ENCODE peak calls at places on chromosomes 16 and 17, in seven cellular contexts. P, N, R, A, I, C and T are unnamed samples.

GRCh38 chr17:78973196-78973595 is 6.5 kb downstream of the LGALS3BP start:
- DNase-seq in P (no peak), N (no peak), R (no peak), A (no peak), I (no peak), C (no peak), T (no peak)

GRCh38 chr17:42937712-42938596 is 26.3 kb downstream of the AARSD1 start:
- DNase-seq in P (no peak), N (peak), R (no peak), A (no peak), I (peak), C (peak), T (no peak)

GRCh38 chr17:2011421-2012371 is 13.4 kb downstream of the RTN4RL1 start:
- DNase-seq in P (no peak), N (no peak), R (no peak), A (no peak), I (no peak), C (no peak), T (no peak)

GRCh38 chr16:46427340-46428107 is 193.7 kb downstream of the SHCBP1 start:
- DNase-seq in P (peak), N (peak), R (no peak), A (no peak), I (no peak), C (no peak), T (peak)

GRCh38 chr16:85607331-85607765 is 5.8 kb upstream of the GSE1 start:
- DNase-seq in P (no peak), N (no peak), R (no peak), A (no peak), I (no peak), C (no peak), T (no peak)

GRCh38 chr17:1492249-1493206 is at the start of gene MYO1C:
- DNase-seq in P (no peak), N (no peak), R (no peak), A (no peak), I (no peak), C (peak), T (no peak)

GRCh38 chr17:29162909-29163341 is 17.3 kb downstream of the MYO18A start:
- DNase-seq in P (no peak), N (peak), R (no peak), A (no peak), I (no peak), C (no peak), T (no peak)

GRCh38 chr16:30365200-30365599 is 5.1 kb downstream of the TBC1D10B start:
- DNase-seq in P (no peak), N (no peak), R (no peak), A (no peak), I (no peak), C (no peak), T (no peak)

GRCh38 chr16:58855291-58855823 is 121.2 kb upstream of the GOT2 start:
- DNase-seq in P (no peak), N (no peak), R (no peak), A (no peak), I (no peak), C (no peak), T (no peak)

GRCh38 chr17:31425646-31426045 is 34.2 kb downstream of the RAB11FIP4 start:
- DNase-seq in P (no peak), N (peak), R (no peak), A (no peak), I (no peak), C (no peak), T (no peak)

GRCh38 chr17:28272166-28272565 is 46.8 kb upstream of the TMEM97 start:
- DNase-seq in P (no peak), N (no peak), R (no peak), A (no peak), I (no peak), C (no peak), T (no peak)

GRCh38 chr16:1701216-1701878 is 4.6 kb upstream of the MAPK8IP3 start:
- DNase-seq in P (no peak), N (no peak), R (no peak), A (no peak), I (no peak), C (no peak), T (no peak)

GRCh38 chr17:72421128-72422092 is 300.6 kb downstream of the SOX9 start:
- DNase-seq in P (no peak), N (no peak), R (no peak), A (peak), I (peak), C (peak), T (peak)

GRCh38 chr17:4914009-4914408 is 11.1 kb upstream of the CHRNE start:
- DNase-seq in P (no peak), N (peak), R (no peak), A (no peak), I (no peak), C (no peak), T (no peak)

GRCh38 chr17:80840011-80840410 is 151.6 kb upstream of the CHMP6 start:
- DNase-seq in P (no peak), N (no peak), R (no peak), A (no peak), I (no peak), C (no peak), T (peak)

GRCh38 chr16:19858006-19858653 is 26.5 kb downstream of the GPRC5B start:
- DNase-seq in P (no peak), N (no peak), R (no peak), A (no peak), I (no peak), C (no peak), T (no peak)

GRCh38 chr16:81421126-81421525 is 23.5 kb upstream of the CMIP start:
- DNase-seq in P (no peak), N (no peak), R (no peak), A (no peak), I (no peak), C (no peak), T (no peak)

GRCh38 chr17:57438031-57438731 is 181.9 kb downstream of the MSI2 start:
- DNase-seq in P (no peak), N (no peak), R (no peak), A (no peak), I (no peak), C (no peak), T (no peak)

GRCh38 chr16:53085539-53086450 is 31.0 kb downstream of the CHD9 start:
- DNase-seq in P (no peak), N (no peak), R (no peak), A (no peak), I (no peak), C (no peak), T (no peak)

GRCh38 chr17:33284022-33284421 is 9.1 kb downstream of the ASIC2 start:
- DNase-seq in P (no peak), N (no peak), R (no peak), A (peak), I (no peak), C (no peak), T (peak)

GRCh38 chr16:24041834-24042631 is 206.2 kb downstream of the PRKCB start:
- DNase-seq in P (no peak), N (peak), R (peak), A (peak), I (peak), C (peak), T (no peak)

GRCh38 chr17:79131701-79132100 is 57.1 kb downstream of the ENGASE start:
- DNase-seq in P (no peak), N (no peak), R (no peak), A (no peak), I (no peak), C (no peak), T (no peak)

GRCh38 chr16:67555795-67556212 is 6.5 kb upstream of the CTCF start:
- DNase-seq in P (no peak), N (no peak), R (no peak), A (no peak), I (no peak), C (no peak), T (no peak)

GRCh38 chr17:48490391-48491026 is 40.3 kb downstream of the HOXB1 start:
- DNase-seq in P (no peak), N (no peak), R (no peak), A (no peak), I (no peak), C (no peak), T (no peak)

GRCh38 chr16:84032458-84033178 is 10.0 kb downstream of the SLC38A8 start:
- DNase-seq in P (no peak), N (no peak), R (no peak), A (no peak), I (no peak), C (no peak), T (no peak)

GRCh38 chr17:81314410-81315169 is 19.5 kb upstream of the SLC38A10 start:
- DNase-seq in P (no peak), N (no peak), R (no peak), A (no peak), I (no peak), C (no peak), T (peak)

GRCh38 chr17:56808503-56808902 is 25.2 kb downstream of the C17orf67 start:
- DNase-seq in P (no peak), N (no peak), R (no peak), A (no peak), I (no peak), C (no peak), T (no peak)

GRCh38 chr16:25033852-25034251 is 18.7 kb upstream of the ARHGAP17 start:
- DNase-seq in P (no peak), N (no peak), R (no peak), A (no peak), I (no peak), C (no peak), T (peak)

GRCh38 chr16:87425941-87426340 is 33.8 kb downstream of the MAP1LC3B start:
- DNase-seq in P (no peak), N (peak), R (no peak), A (no peak), I (no peak), C (no peak), T (no peak)

GRCh38 chr16:2008631-2009301 is 855 bp downstream of the ZNF598 start:
- DNase-seq in P (no peak), N (no peak), R (no peak), A (no peak), I (no peak), C (peak), T (no peak)